ENCODE peak calls at places on chromosome 7, in four cellular contexts. One of them, this sample, is unnamed.

GRCh38 chr7:12357508-12357907 is 46.2 kb downstream of the VWDE start:
- DNase-seq in fibroblast of villous mesenchyme: no peak
- DNase-seq in NCI-H345: no peak
- DNase-seq in activated CD8-positive, alpha-beta T cell treated with anti-CD3 and anti-CD28 coated beads for 36 hours: no peak
- DNase-seq in this sample: peak

GRCh38 chr7:33707427-33707826 is 197.9 kb upstream of the BMPER start:
- DNase-seq in NCI-H345: no peak
- DNase-seq in activated CD8-positive, alpha-beta T cell treated with anti-CD3 and anti-CD28 coated beads for 36 hours: no peak
- DNase-seq in fibroblast of villous mesenchyme: no peak
- DNase-seq in this sample: no peak

GRCh38 chr7:22814261-22815208 is 8.1 kb downstream of the TOMM7 start:
- DNase-seq in NCI-H345: no peak
- DNase-seq in fibroblast of villous mesenchyme: peak
- DNase-seq in activated CD8-positive, alpha-beta T cell treated with anti-CD3 and anti-CD28 coated beads for 36 hours: no peak
- DNase-seq in this sample: no peak

GRCh38 chr7:17384400-17384799 is 85.9 kb downstream of the AHR start:
- DNase-seq in fibroblast of villous mesenchyme: no peak
- DNase-seq in activated CD8-positive, alpha-beta T cell treated with anti-CD3 and anti-CD28 coated beads for 36 hours: no peak
- DNase-seq in NCI-H345: no peak
- DNase-seq in this sample: no peak

GRCh38 chr7:70574970-70575799 is 556.8 kb upstream of the GALNT17 start:
- DNase-seq in activated CD8-positive, alpha-beta T cell treated with anti-CD3 and anti-CD28 coated beads for 36 hours: no peak
- DNase-seq in fibroblast of villous mesenchyme: no peak
- DNase-seq in NCI-H345: peak
- DNase-seq in this sample: no peak

GRCh38 chr7:1031716-1032455 is 12.5 kb upstream of the GPR146 start:
- DNase-seq in NCI-H345: no peak
- DNase-seq in fibroblast of villous mesenchyme: no peak
- DNase-seq in activated CD8-positive, alpha-beta T cell treated with anti-CD3 and anti-CD28 coated beads for 36 hours: no peak
- DNase-seq in this sample: no peak

GRCh38 chr7:44382459-44383300 is 57.3 kb upstream of the CAMK2B start:
- DNase-seq in NCI-H345: no peak
- DNase-seq in activated CD8-positive, alpha-beta T cell treated with anti-CD3 and anti-CD28 coated beads for 36 hours: no peak
- DNase-seq in fibroblast of villous mesenchyme: peak
- DNase-seq in this sample: no peak

GRCh38 chr7:115099906-115100305 is 178.0 kb downstream of the MDFIC start:
- DNase-seq in fibroblast of villous mesenchyme: peak
- DNase-seq in NCI-H345: no peak
- DNase-seq in activated CD8-positive, alpha-beta T cell treated with anti-CD3 and anti-CD28 coated beads for 36 hours: no peak
- DNase-seq in this sample: no peak

GRCh38 chr7:65722361-65722792 is 150.5 kb upstream of the VKORC1L1 start:
- DNase-seq in fibroblast of villous mesenchyme: peak
- DNase-seq in activated CD8-positive, alpha-beta T cell treated with anti-CD3 and anti-CD28 coated beads for 36 hours: peak
- DNase-seq in NCI-H345: peak
- DNase-seq in this sample: peak

GRCh38 chr7:36916619-36917018 is 192.3 kb upstream of the AOAH start:
- DNase-seq in fibroblast of villous mesenchyme: no peak
- DNase-seq in activated CD8-positive, alpha-beta T cell treated with anti-CD3 and anti-CD28 coated beads for 36 hours: no peak
- DNase-seq in NCI-H345: no peak
- DNase-seq in this sample: no peak

GRCh38 chr7:3244241-3244814 is 56.7 kb upstream of the SDK1 start:
- DNase-seq in activated CD8-positive, alpha-beta T cell treated with anti-CD3 and anti-CD28 coated beads for 36 hours: no peak
- DNase-seq in fibroblast of villous mesenchyme: peak
- DNase-seq in NCI-H345: peak
- DNase-seq in this sample: no peak

GRCh38 chr7:150369740-150370501 is 1.3 kb downstream of the REPIN1 start:
- DNase-seq in fibroblast of villous mesenchyme: no peak
- DNase-seq in activated CD8-positive, alpha-beta T cell treated with anti-CD3 and anti-CD28 coated beads for 36 hours: no peak
- DNase-seq in NCI-H345: no peak
- DNase-seq in this sample: no peak

GRCh38 chr7:16345979-16346958 is 75.1 kb downstream of the CRPPA start:
- DNase-seq in fibroblast of villous mesenchyme: peak
- DNase-seq in activated CD8-positive, alpha-beta T cell treated with anti-CD3 and anti-CD28 coated beads for 36 hours: no peak
- DNase-seq in NCI-H345: no peak
- DNase-seq in this sample: peak

GRCh38 chr7:155750255-155751125 is 61.8 kb downstream of the SHH start:
- DNase-seq in NCI-H345: no peak
- DNase-seq in activated CD8-positive, alpha-beta T cell treated with anti-CD3 and anti-CD28 coated beads for 36 hours: no peak
- DNase-seq in fibroblast of villous mesenchyme: no peak
- DNase-seq in this sample: no peak

GRCh38 chr7:155173905-155174304 is 103.8 kb downstream of the HTR5A start:
- DNase-seq in NCI-H345: no peak
- DNase-seq in activated CD8-positive, alpha-beta T cell treated with anti-CD3 and anti-CD28 coated beads for 36 hours: no peak
- DNase-seq in fibroblast of villous mesenchyme: no peak
- DNase-seq in this sample: no peak

GRCh38 chr7:25314094-25314708 is 85.9 kb upstream of the NPVF start:
- DNase-seq in fibroblast of villous mesenchyme: no peak
- DNase-seq in activated CD8-positive, alpha-beta T cell treated with anti-CD3 and anti-CD28 coated beads for 36 hours: no peak
- DNase-seq in NCI-H345: no peak
- DNase-seq in this sample: no peak

GRCh38 chr7:23655433-23655832 is 24.6 kb upstream of the FAM221A start:
- DNase-seq in fibroblast of villous mesenchyme: no peak
- DNase-seq in NCI-H345: no peak
- DNase-seq in activated CD8-positive, alpha-beta T cell treated with anti-CD3 and anti-CD28 coated beads for 36 hours: no peak
- DNase-seq in this sample: no peak